ENCODE peak calls at places on chromosomes 4 and X, in nine cellular contexts. D is K562, V is RWPE2, L is right lobe of liver, T is HepG2, I is Panc1, E is heart right ventricle, Y is upper lobe of left lung, O is psoas muscle. M is an unnamed sample. For H3K36me3, the result is how much of the 10 kb centered on the place peaks cover.

GRCh38 chr4:52848255-52848654 is 13.9 kb upstream of the RASL11B start:
- ATAC-seq in E (no peak), I (no peak), T (no peak), D (no peak), L (no peak), V (no peak), O (no peak), Y (no peak), M (no peak)

GRCh38 chr4:157840630-157841029 is 332.2 kb downstream of the GASK1B start:
- ATAC-seq in I (no peak), V (no peak), T (no peak), L (no peak), Y (no peak), O (no peak), E (no peak), D (no peak), M (no peak)

GRCh38 chrX:103503853-103504207 is 15.5 kb downstream of the RAB40A start:
- ATAC-seq in O (no peak), V (no peak), Y (no peak), T (no peak), I (no peak), E (no peak), L (no peak), D (no peak), M (no peak)

GRCh38 chr4:38672247-38673071 is 8.5 kb downstream of the KLF3 start:
- ATAC-seq in L (no peak), E (peak), I (peak), D (peak), V (peak), Y (no peak), O (no peak), T (peak), M (peak)

GRCh38 chr4:99074816-99075215 is 13.8 kb downstream of the ADH5 start:
- ATAC-seq in T (no peak), D (no peak), I (no peak), E (no peak), V (no peak), O (no peak), Y (peak), L (no peak), M (no peak)

GRCh38 chrX:107902721-107903120 is 77.1 kb downstream of the MID2 start:
- ATAC-seq in E (no peak), V (no peak), Y (no peak), T (no peak), O (no peak), I (no peak), L (no peak), D (no peak), M (no peak)

GRCh38 chr4:4792516-4792915 is 66.9 kb upstream of the MSX1 start:
- ATAC-seq in E (no peak), L (no peak), T (no peak), O (no peak), V (no peak), I (no peak), Y (no peak), D (no peak), M (no peak)

GRCh38 chr4:86967061-86967460 is 32.2 kb downstream of the AFF1 start:
- ATAC-seq in I (no peak), E (no peak), D (peak), V (no peak), O (no peak), T (no peak), L (no peak), Y (no peak), M (no peak)

GRCh38 chr4:109872950-109873656 is 25.2 kb downstream of the LRIT3 start:
- ATAC-seq in V (no peak), E (no peak), I (no peak), Y (no peak), T (no peak), D (no peak), L (no peak), O (no peak), M (no peak)

GRCh38 chr4:23788027-23788426 is 101.8 kb downstream of the PPARGC1A start:
- ATAC-seq in T (peak), O (no peak), V (no peak), Y (no peak), L (no peak), I (no peak), E (no peak), D (no peak), M (no peak)

GRCh38 chrX:110210417-110211139 is 107.3 kb downstream of the AMMECR1 start:
- ATAC-seq in V (peak), L (no peak), E (no peak), D (peak), I (peak), O (peak), T (no peak), Y (no peak), M (no peak)

DNA sequence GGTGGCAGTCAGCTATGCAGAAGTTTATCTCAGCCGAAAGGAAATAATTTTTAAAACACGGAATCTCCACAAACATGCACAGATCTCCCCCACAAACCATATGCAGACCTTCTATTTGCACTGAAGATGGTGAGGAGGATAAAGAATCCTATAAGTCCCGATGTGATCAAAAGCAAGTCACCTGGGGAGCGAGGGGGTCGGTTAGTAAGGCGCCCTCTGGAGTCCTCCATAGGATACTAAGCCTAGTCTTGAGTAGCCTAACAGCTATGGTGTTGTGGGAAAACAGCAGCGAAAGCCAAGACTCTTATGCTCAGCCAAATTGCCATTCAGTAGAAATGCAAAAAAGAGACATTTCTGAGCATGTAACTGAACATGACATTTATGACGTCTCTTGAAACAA is 210.9 kb downstream of the FRMPD4 start:
- ATAC-seq in L (no peak), D (no peak), T (no peak), O (no peak), V (no peak), E (no peak), Y (no peak), I (no peak), M (no peak)
- TF ChIP-seq CTCF in L (no peak), D (no peak), T (no peak), O (no peak), V (no peak), E (no peak), Y (no peak), I (peak), M (no peak)

DNA sequence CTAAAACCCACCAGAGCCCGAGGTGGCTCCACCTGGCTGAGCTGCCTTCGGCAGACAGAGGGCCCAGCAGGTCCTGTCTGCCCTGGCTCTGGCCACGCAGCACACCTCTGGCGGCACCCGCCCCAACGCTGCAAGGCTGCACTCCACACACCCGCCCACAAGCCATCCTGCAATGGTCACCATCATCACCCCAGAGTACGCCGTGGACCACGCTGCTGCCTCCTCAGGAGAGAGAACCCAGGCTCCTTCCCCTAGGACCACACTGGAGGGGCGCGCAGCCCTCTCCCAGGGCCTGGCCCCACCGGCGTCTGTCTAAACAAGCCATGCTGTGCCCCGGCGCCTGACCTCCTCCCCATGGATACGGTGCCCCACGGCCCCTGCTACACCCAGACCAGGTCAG is 39.6 kb upstream of the CPLX1 start:
- ATAC-seq in I (no peak), T (no peak), E (no peak), Y (no peak), D (no peak), O (peak), V (no peak), L (no peak), M (no peak)
- H3K36me3 ChIP-seq in I (under half), T (under half), E (half or more), Y (half or more), D (half or more), O (half or more), V (under half), L (half or more), M (under half)

GRCh38 chrX:120731386-120731785 is 101.5 kb upstream of the C1GALT1C1 start:
- ATAC-seq in I (no peak), T (no peak), Y (no peak), L (no peak), O (no peak), D (no peak), E (no peak), V (no peak), M (no peak)

GRCh38 chrX:120736989-120737388 is 107.1 kb upstream of the C1GALT1C1 start:
- ATAC-seq in T (no peak), V (peak), E (no peak), L (no peak), O (no peak), D (no peak), Y (no peak), I (no peak), M (no peak)

GRCh38 chrX:120727911-120728310 is 98.1 kb upstream of the C1GALT1C1 start:
- ATAC-seq in V (no peak), O (no peak), D (no peak), Y (no peak), L (no peak), T (no peak), E (peak), I (no peak), M (no peak)

GRCh38 chrX:120732879-120733278 is 103.0 kb upstream of the C1GALT1C1 start:
- ATAC-seq in T (no peak), V (no peak), Y (no peak), D (no peak), I (no peak), L (no peak), E (no peak), O (no peak), M (no peak)

DNA sequence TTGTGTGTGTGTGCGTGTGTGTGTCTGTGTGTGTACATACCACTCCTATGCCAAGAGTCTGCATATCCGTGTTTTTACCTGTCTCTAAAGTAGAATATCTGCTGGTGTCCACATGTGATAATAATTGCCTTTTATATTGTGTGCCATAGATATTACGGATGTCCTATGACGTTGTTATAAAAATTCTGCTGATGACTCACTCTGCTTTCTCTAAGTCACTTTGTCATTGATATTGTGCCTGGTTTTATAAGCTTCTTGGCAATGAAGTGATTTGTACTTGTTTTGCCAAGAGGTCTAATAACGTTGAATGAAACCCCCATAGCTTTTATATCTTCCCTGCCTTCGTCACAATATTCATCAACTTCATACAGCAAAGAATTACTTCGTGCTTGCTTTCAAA is 102.6 kb upstream of the C1GALT1C1 start:
- ATAC-seq in E (no peak), V (no peak), D (no peak), T (no peak), Y (no peak), L (no peak), O (no peak), I (no peak), M (no peak)
- H3K27ac ChIP-seq in E (no peak), V (no peak), D (no peak), T (no peak), Y (no peak), L (no peak), O (no peak), I (no peak), M (no peak)

DNA sequence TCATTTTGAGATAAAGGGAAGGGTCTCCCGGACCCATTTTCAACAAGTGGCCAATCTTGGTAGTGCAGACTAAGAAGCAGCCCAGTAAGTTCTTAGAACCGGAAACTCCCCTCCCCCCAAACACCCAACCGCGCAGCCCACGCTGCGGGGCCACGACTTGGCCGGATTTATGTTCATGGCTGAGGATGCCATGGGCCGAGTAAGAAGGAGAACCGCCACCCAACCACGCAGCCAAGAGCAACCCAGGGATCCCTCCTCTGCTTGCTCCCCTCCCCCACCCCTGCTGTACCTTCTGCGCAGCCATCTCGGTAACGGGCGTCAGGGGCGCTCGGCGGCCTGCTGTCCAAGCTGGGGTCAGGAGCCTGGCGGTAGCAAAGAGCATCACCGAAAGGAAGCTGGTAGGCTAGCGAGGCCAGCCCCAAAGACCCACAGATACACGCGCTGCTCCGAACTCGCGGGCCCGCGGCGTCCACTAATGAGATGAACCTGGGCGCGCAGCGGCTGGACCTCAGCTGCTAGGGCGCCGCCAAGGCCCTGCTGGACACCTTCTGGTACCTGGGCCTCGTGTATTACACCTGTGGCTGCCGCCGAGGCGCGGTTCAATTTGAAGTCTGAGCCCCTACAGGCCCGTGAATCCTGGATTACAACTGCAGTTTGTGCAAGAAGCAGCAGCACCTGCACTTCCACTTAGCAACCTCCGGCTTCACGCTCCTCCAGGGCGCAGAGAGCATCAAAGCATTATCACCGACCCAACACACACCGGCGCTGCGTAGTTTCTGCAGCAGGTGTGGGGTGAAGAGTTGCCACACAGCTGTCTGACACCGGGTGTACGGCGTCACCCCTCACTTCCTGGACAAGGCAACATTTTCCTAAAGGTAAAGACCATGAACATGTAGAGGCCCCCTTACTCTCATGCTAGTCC is 63.4 kb downstream of the NUDT10 start:
- ATAC-seq in T (no peak), O (no peak), L (peak), E (peak), V (no peak), Y (peak), I (no peak), D (peak), M (peak)
- TF ChIP-seq CTCF in T (no peak), O (no peak), L (no peak), E (no peak), V (no peak), Y (no peak), I (no peak), D (no peak), M (peak)

GRCh38 chrX:56503941-56504673 is 59.3 kb upstream of the UBQLN2 start:
- ATAC-seq in O (peak), Y (no peak), V (peak), T (peak), I (no peak), D (no peak), E (no peak), L (no peak), M (no peak)
- H3K36me3 ChIP-seq in O (under half), Y (under half), V (under half), T (under half), I (under half), D (under half), E (under half), L (under half), M (under half)

DNA sequence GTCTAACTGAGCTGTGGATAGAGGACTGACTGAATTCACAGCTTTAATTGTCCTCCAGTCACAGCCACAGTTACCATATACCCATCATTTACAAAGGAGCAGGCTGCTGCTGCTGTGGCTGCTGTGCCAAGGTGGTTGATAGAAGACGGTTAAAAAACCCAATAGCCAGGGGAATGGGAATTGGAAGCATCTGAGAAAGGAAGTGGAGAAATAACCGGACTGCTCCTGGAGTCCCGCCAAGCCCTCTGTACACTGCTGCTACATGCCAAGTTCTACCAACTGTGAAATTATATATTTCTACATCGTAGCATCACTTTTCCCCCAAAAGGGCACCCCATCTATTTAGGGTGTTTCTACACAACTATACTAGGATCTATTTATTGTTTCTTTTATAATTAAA is 279.7 kb upstream of the ARX start:
- ATAC-seq in T (no peak), Y (no peak), L (no peak), I (no peak), V (no peak), E (no peak), O (no peak), D (no peak), M (no peak)
- H3K27ac ChIP-seq in T (no peak), Y (no peak), L (no peak), I (no peak), V (no peak), E (no peak), O (no peak), D (no peak), M (no peak)

GRCh38 chr4:164948943-164949342 is 28.5 kb downstream of the TRIM61 start:
- ATAC-seq in O (no peak), V (no peak), T (no peak), Y (no peak), L (no peak), D (no peak), E (no peak), I (no peak), M (no peak)

GRCh38 chr4:164945146-164945545 is 32.3 kb downstream of the TRIM61 start:
- ATAC-seq in O (no peak), E (no peak), I (no peak), L (no peak), T (no peak), Y (no peak), D (no peak), V (peak), M (no peak)

GRCh38 chr4:164952551-164952950 is 24.9 kb downstream of the TRIM61 start:
- ATAC-seq in T (no peak), L (no peak), E (no peak), I (no peak), D (no peak), Y (no peak), O (no peak), V (no peak), M (no peak)

GRCh38 chr4:164946810-164947209 is 30.6 kb downstream of the TRIM61 start:
- ATAC-seq in E (no peak), V (no peak), I (no peak), L (no peak), O (no peak), Y (no peak), D (no peak), T (no peak), M (no peak)

DNA sequence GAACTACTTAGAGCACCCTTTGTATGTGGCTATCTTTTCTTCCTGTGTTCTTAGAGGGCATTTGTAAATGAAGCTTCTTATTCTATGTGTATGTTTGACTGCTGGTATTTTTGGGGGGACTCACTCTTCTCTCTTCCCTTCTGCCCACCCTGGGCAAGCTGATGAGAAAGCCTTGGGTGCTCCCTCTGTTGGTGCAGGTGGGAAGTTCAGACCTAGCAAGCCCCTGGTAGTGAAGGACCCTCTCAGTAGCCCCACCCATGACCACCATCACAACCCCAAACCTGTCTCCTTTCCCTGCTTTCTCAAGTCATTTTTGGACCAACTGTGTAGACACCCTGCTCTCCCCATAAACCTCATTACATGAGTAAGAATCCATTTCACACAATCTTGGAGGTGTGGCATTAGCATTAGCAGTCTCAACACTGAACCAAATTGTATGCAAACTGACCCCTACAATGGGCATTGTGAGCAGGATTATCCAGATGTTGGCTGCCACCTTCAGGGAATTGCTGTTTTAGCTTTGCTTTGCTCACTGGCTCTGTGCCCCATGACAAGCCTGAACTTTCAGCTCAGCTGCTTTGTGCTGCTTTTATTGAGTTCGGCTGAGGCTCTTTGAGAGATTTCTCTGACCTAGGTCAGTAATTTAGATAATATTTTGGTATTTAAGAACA is 27.9 kb downstream of the TRIM61 start:
- ATAC-seq in Y (no peak), L (no peak), O (no peak), V (peak), D (no peak), E (no peak), I (no peak), T (peak), M (no peak)
- TF ChIP-seq CTCF in Y (no peak), L (no peak), O (no peak), V (peak), D (peak), E (no peak), I (peak), T (no peak), M (no peak)